ENCODE peak calls at places on chromosomes 2 and 18, in six cellular contexts. U is colonic mucosa, A is suprapubic skin, S is fibroblast of the aortic adventitia, B is Peyer's patch, F is lower leg skin. Z is an unnamed sample.

GRCh38 chr2:40487592-40487991 is 35.7 kb upstream of the SLC8A1 start:
- DNase-seq in S (no peak), A (no peak), U (no peak), B (no peak), F (no peak), Z (no peak)

GRCh38 chr2:38095996-38096861 is 20.3 kb upstream of the CYP1B1 start:
- DNase-seq in F (no peak), S (peak; percentile 83), B (no peak), A (no peak), U (no peak), Z (no peak)

GRCh38 chr18:69758458-69758857 is 189.2 kb downstream of the CD226 start:
- DNase-seq in B (no peak), F (no peak), A (no peak), U (no peak), S (peak; percentile 55), Z (no peak)

GRCh38 chr18:66560092-66560491 is 43.8 kb downstream of the CDH19 start:
- DNase-seq in U (peak; percentile 20), F (no peak), A (no peak), B (no peak), S (peak; percentile 0), Z (no peak)

GRCh38 chr2:19355416-19355821 is 3.0 kb downstream of the OSR1 start:
- DNase-seq in S (peak; percentile 56), U (no peak), A (no peak), F (no peak), B (no peak), Z (no peak)

GRCh38 chr2:177721087-177721486 is 328.5 kb downstream of the AGPS start:
- DNase-seq in B (no peak), U (no peak), F (no peak), A (no peak), S (no peak), Z (no peak)

GRCh38 chr2:240298803-240299709 is 136.4 kb upstream of the GPC1 start:
- DNase-seq in U (no peak), S (no peak), A (no peak), F (peak; percentile 68), B (no peak), Z (no peak)

GRCh38 chr18:8783335-8783993 is 78.1 kb downstream of the MTCL1 start:
- DNase-seq in U (no peak), A (no peak), S (no peak), F (no peak), B (no peak), Z (no peak)

GRCh38 chr2:221758076-221758475 is 186.0 kb upstream of the EPHA4 start:
- DNase-seq in B (no peak), U (no peak), S (no peak), A (no peak), F (no peak), Z (no peak)

GRCh38 chr2:133787207-133787606 is 218.9 kb upstream of the NCKAP5 start:
- DNase-seq in B (no peak), U (no peak), S (peak; percentile 74), A (no peak), F (no peak), Z (no peak)

GRCh38 chr2:9142551-9143263 is 63.9 kb upstream of the ASAP2 start:
- DNase-seq in B (peak; percentile 40), U (peak; percentile 93), S (peak; percentile 96), A (peak; percentile 92), F (peak; percentile 98), Z (peak; percentile 77)
- H3K4me3 ChIP-seq in B (peak overlapping the region; percentile 35), U (peak overlapping the region; percentile 22), S (peak overlapping the region; percentile 37), A (peak overlapping the region; percentile 32), F (no peak overlapping the region), Z (no peak overlapping the region)

GRCh38 chr2:88133875-88134274 is 6.0 kb upstream of the FABP1 start:
- DNase-seq in A (no peak), U (no peak), F (no peak), B (no peak), S (no peak), Z (no peak)

GRCh38 chr2:88139804-88140203 is 11.9 kb upstream of the FABP1 start:
- DNase-seq in S (no peak), A (no peak), F (no peak), B (no peak), U (no peak), Z (no peak)

GRCh38 chr2:88139203-88139702 is 11.4 kb upstream of the FABP1 start:
- DNase-seq in B (no peak), A (no peak), F (no peak), U (no peak), S (no peak), Z (no peak)

GRCh38 chr2:88137833-88138232 is 10.0 kb upstream of the FABP1 start:
- DNase-seq in B (no peak), U (no peak), S (no peak), A (no peak), F (no peak), Z (no peak)

DNA sequence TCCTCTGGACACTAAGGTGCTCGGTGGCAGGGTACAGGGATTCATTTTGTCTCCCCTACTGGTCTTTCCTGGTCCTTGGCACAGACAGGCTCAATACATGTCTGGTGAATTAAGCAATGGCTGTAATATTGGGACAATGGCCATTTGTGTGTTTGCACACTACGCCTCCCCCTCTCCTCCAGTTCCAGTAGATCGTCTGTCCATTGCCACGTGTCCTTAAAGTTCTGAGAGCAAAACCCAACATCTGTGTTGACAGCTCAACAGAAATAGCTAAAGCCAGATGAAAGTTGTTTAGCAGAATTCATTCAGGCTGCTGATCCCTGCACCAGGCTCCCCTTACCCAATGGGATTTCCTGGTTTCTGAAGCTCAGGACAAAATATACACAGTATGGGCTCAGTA is 9.0 kb upstream of the FABP1 start:
- DNase-seq in S (no peak), U (no peak), A (no peak), B (no peak), F (no peak), Z (no peak)
- TF ChIP-seq CTCF in S (no peak), U (no peak), A (no peak), B (no peak), F (no peak), Z (no peak)

GRCh38 chr18:22639026-22639463 is 221.3 kb upstream of the CTAGE1 start:
- DNase-seq in A (no peak), U (no peak), B (no peak), S (peak; percentile 90), F (no peak), Z (no peak)

GRCh38 chr18:22639626-22640025 is 221.9 kb upstream of the CTAGE1 start:
- DNase-seq in F (no peak), A (no peak), S (peak; percentile 47), B (no peak), U (no peak), Z (no peak)

GRCh38 chr18:22640281-22640842 is 222.6 kb upstream of the CTAGE1 start:
- DNase-seq in S (no peak), B (no peak), F (no peak), U (peak; percentile 17), A (no peak), Z (no peak)

GRCh38 chr18:22634464-22634863 is 216.7 kb upstream of the CTAGE1 start:
- DNase-seq in S (no peak), A (no peak), U (no peak), B (no peak), F (no peak), Z (no peak)

GRCh38 chr18:22637787-22638186 is 220.1 kb upstream of the CTAGE1 start:
- DNase-seq in A (no peak), S (peak; percentile 77), U (no peak), B (no peak), F (no peak), Z (no peak)
- H3K4me3 ChIP-seq in A (no peak overlapping the region), S (no peak overlapping the region), U (no peak overlapping the region), B (no peak overlapping the region), F (no peak overlapping the region), Z (no peak overlapping the region)

GRCh38 chr2:237483018-237483731 is 3.9 kb upstream of the MLPH start:
- DNase-seq in B (no peak), S (peak; percentile 57), A (peak; percentile 80), U (peak; percentile 83), F (no peak), Z (no peak)
- TF ChIP-seq CTCF in B (no peak), S (peak; percentile 46), A (no peak), U (no peak), F (no peak), Z (no peak)

DNA sequence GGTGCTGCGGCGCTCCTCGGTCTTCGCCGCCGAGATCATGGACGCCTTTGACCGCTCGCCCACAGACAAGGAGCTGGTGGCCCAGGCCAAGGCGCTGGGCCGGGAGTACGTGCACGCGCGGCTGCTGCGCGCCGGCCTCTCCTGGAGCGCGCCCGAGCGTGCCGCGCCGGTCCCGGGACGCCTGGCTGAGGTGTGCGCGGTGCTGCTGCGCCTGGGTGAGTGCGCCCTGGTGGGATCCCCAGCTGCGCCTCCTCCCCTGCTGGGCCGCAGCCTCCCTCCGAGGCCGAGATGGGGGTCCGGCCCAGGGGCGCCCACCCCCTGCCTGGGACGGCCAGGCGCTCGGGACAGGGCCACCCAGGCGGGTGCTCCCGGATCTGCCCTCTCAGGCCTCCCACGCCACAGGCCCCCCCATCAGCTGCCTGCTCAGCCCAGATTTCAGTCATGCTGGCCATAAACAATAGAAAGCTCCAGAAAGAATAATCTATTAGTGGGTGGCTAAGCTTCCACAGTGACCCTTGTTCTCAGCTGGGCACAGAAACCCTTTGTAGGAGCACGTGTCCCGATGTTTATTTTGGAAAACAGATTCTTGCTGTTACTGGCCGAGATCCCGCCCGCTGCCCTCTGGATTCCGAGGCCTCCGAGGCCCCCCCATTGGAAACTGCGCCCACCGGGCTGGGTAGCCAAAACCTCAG is 1.1 kb downstream of the BOK start:
- DNase-seq in S (peak; percentile 53), U (peak; percentile 41), B (no peak), A (no peak), F (no peak), Z (no peak)
- H3K4me3 ChIP-seq in S (peak overlapping the region; percentile 70), U (peak overlapping the region; percentile 71), B (peak overlapping the region; percentile 86), A (peak overlapping the region; percentile 90), F (peak overlapping the region; percentile 71), Z (peak overlapping the region; percentile 55)

GRCh38 chr2:101770672-101771071 is 73.2 kb downstream of the MAP4K4 start:
- DNase-seq in F (no peak), B (no peak), A (no peak), U (peak; percentile 56), S (peak; percentile 48), Z (no peak)
- TF ChIP-seq CTCF in F (no peak), B (no peak), A (no peak), U (peak; percentile 40), S (no peak), Z (peak; percentile 46)

GRCh38 chr2:44889118-44889517 is 52.4 kb upstream of the SIX3 start:
- DNase-seq in U (peak; percentile 19), B (no peak), F (no peak), A (no peak), S (no peak), Z (no peak)

GRCh38 chr2:44895061-44895460 is 46.4 kb upstream of the SIX3 start:
- DNase-seq in F (no peak), S (peak; percentile 35), A (no peak), B (no peak), U (no peak), Z (no peak)

GRCh38 chr2:44897406-44897805 is 44.1 kb upstream of the SIX3 start:
- DNase-seq in B (no peak), F (no peak), S (no peak), A (no peak), U (no peak), Z (no peak)

GRCh38 chr2:44894058-44894457 is 47.4 kb upstream of the SIX3 start:
- DNase-seq in A (no peak), S (no peak), F (no peak), B (no peak), U (no peak), Z (peak; percentile 37)
- H3K4me3 ChIP-seq in A (no peak overlapping the region), S (no peak overlapping the region), F (no peak overlapping the region), B (no peak overlapping the region), U (no peak overlapping the region), Z (no peak overlapping the region)

Z was measured in GM06990.